ENCODE peak calls at places on chromosome 20, in five cellular contexts. B is WERI-Rb-1; Z is NCI-H1105 treated with DMSO at 0.1 percent for 48 hours; V is stimulated activated CD4-positive, alpha-beta T cell treated with anti-CD3 and anti-CD28 coated beads, Interleukin-12 subunit alpha, Interleukin-12 subunit beta, amount 100 ng/mL, for 4 hours; G is uterus. E is an unnamed sample.

GRCh38 chr20:59778615-59779200 is 154.7 kb downstream of the SYCP2 start:
- DNase-seq in B (no peak), Z (no peak), V (no peak), G (no peak), E (no peak)

GRCh38 chr20:11165789-11166188 is 492.0 kb upstream of the JAG1 start:
- DNase-seq in B (no peak), Z (no peak), V (no peak), G (no peak), E (no peak)

GRCh38 chr20:22827916-22828315 is 207.2 kb upstream of the SSTR4 start:
- DNase-seq in B (no peak), Z (no peak), V (no peak), G (no peak), E (no peak)

GRCh38 chr20:62711703-62712101 is 3.1 kb downstream of the NTSR1 start:
- DNase-seq in B (no peak), Z (peak), V (no peak), G (no peak), E (peak)

GRCh38 chr20:46365483-46366215 is 40.8 kb downstream of the ELMO2 start:
- DNase-seq in B (no peak), Z (no peak), V (no peak), G (no peak), E (no peak)

GRCh38 chr20:49575551-49576060 is 7.7 kb upstream of the PTGIS start:
- DNase-seq in B (no peak), Z (peak), V (no peak), G (peak), E (peak)

GRCh38 chr20:24943731-24944130 is 5.3 kb upstream of the CST7 start:
- DNase-seq in B (no peak), Z (no peak), V (no peak), G (no peak), E (no peak)

GRCh38 chr20:47296950-47297349 is 59.5 kb downstream of the ZMYND8 start:
- DNase-seq in B (no peak), Z (no peak), V (no peak), G (no peak), E (no peak)

GRCh38 chr20:6940052-6940451 is 172.6 kb downstream of the BMP2 start:
- DNase-seq in B (peak), Z (no peak), V (no peak), G (no peak), E (no peak)

GRCh38 chr20:51402201-51402600 is 140.3 kb downstream of the NFATC2 start:
- DNase-seq in B (no peak), Z (no peak), V (no peak), G (no peak), E (no peak)

GRCh38 chr20:6636209-6637159 is 131.0 kb upstream of the BMP2 start:
- DNase-seq in B (no peak), Z (peak), V (no peak), G (peak), E (peak)

GRCh38 chr20:51486197-51487005 is 56.1 kb downstream of the NFATC2 start:
- DNase-seq in B (no peak), Z (no peak), V (no peak), G (no peak), E (no peak)

GRCh38 chr20:46545827-46546138 is 4.7 kb downstream of the OCSTAMP start:
- DNase-seq in B (no peak), Z (no peak), V (no peak), G (no peak), E (no peak)

GRCh38 chr20:47645632-47646031 is 139.6 kb downstream of the SULF2 start:
- DNase-seq in B (no peak), Z (no peak), V (no peak), G (no peak), E (no peak)

GRCh38 chr20:63782051-63782471 is 42.5 kb downstream of the SLC2A4RG start:
- DNase-seq in B (no peak), Z (no peak), V (peak), G (no peak), E (peak)

GRCh38 chr20:33602826-33603590 is 59.1 kb upstream of the C20orf144 start:
- DNase-seq in B (no peak), Z (no peak), V (no peak), G (no peak), E (no peak)

GRCh38 chr20:13865825-13866351 is 81.1 kb downstream of the NDUFAF5 start:
- DNase-seq in B (no peak), Z (peak), V (no peak), G (peak), E (peak)

GRCh38 chr20:34312024-34312460 is 8.9 kb upstream of the AHCY start:
- DNase-seq in B (no peak), Z (peak), V (no peak), G (no peak), E (no peak)

GRCh38 chr20:23097636-23098580 is 11.8 kb upstream of the CD93 start:
- DNase-seq in B (no peak), Z (no peak), V (no peak), G (no peak), E (no peak)

GRCh38 chr20:8299921-8300320 is 167.9 kb downstream of the PLCB1 start:
- DNase-seq in B (no peak), Z (no peak), V (no peak), G (no peak), E (no peak)

GRCh38 chr20:53447271-53447670 is 146.4 kb downstream of the ZNF217 start:
- DNase-seq in B (no peak), Z (no peak), V (no peak), G (no peak), E (no peak)

GRCh38 chr20:5592823-5593761 is 157.1 kb upstream of the SHLD1 start:
- DNase-seq in B (no peak), Z (no peak), V (no peak), G (no peak), E (no peak)

GRCh38 chr20:39067526-39068216 is 105.5 kb downstream of the DHX35 start:
- DNase-seq in B (no peak), Z (no peak), V (no peak), G (no peak), E (no peak)